ENCODE peak calls at places on chromosomes 6 and 20, in five cellular contexts. U is pancreas; X is A673; N is naive thymus-derived CD4-positive, alpha-beta T cell; E is GM23338. G is an unnamed sample.

GRCh38 chr6:160973856-160974255 is 17.7 kb upstream of the MAP3K4 start:
- DNase-seq in U (no peak), X (no peak), N (no peak), E (no peak), G (no peak)

GRCh38 chr20:36684747-36685146 is 38.8 kb upstream of the SLA2 start:
- DNase-seq in U (no peak), X (no peak), N (no peak), E (no peak), G (no peak)

GRCh38 chr6:123380257-123380656 is 256.5 kb downstream of the TRDN start:
- DNase-seq in U (no peak), X (peak; percentile 94), N (no peak), E (peak; percentile 68), G (peak; percentile 20)

GRCh38 chr6:169647637-169648036 is 54.2 kb downstream of the WDR27 start:
- DNase-seq in U (no peak), X (no peak), N (no peak), E (no peak), G (no peak)

GRCh38 chr6:111994791-111995190 is 59.1 kb upstream of the CCN6 start:
- DNase-seq in U (no peak), X (no peak), N (no peak), E (no peak), G (no peak)

GRCh38 chr20:35947489-35947888 is 6.8 kb downstream of the SCAND1 start:
- DNase-seq in U (no peak), X (peak; percentile 55), N (peak; percentile 16), E (peak; percentile 86), G (no peak)

GRCh38 chr6:134041093-134041492 is 11.3 kb downstream of the SLC2A12 start:
- DNase-seq in U (no peak), X (peak; percentile 16), N (no peak), E (no peak), G (no peak)

GRCh38 chr20:62642666-62643520 is 590 bp downstream of the SLCO4A1 start:
- DNase-seq in U (peak; percentile 57), X (peak; percentile 53), N (peak; percentile 60), E (peak; percentile 61), G (no peak)

GRCh38 chr6:127177929-127178231 is 59.4 kb downstream of the RSPO3 start:
- DNase-seq in U (no peak), X (no peak), N (no peak), E (no peak), G (no peak)

GRCh38 chr6:89589297-89590074 is 49.1 kb downstream of the LYRM2 start:
- DNase-seq in U (no peak), X (no peak), N (no peak), E (peak; percentile 63), G (no peak)

GRCh38 chr6:125154184-125155135 is 887 bp downstream of the TPD52L1 start:
- DNase-seq in U (peak; percentile 68), X (peak; percentile 26), N (no peak), E (peak; percentile 69), G (peak; percentile 16)

GRCh38 chr6:82118150-82118562 is 129.4 kb downstream of the IBTK start:
- DNase-seq in U (no peak), X (peak; percentile 37), N (no peak), E (no peak), G (no peak)

GRCh38 chr6:73461537-73462350 is at the start of gene MTO1:
- DNase-seq in U (peak; percentile 88), X (peak; percentile 95), N (peak; percentile 86), E (peak; percentile 90), G (no peak)

GRCh38 chr20:33576432-33576883 is 85.7 kb upstream of the C20orf144 start:
- DNase-seq in U (no peak), X (no peak), N (no peak), E (peak; percentile 28), G (no peak)

GRCh38 chr6:156955494-156956183 is 178.5 kb downstream of the ARID1B start:
- DNase-seq in U (peak; percentile 37), X (no peak), N (no peak), E (no peak), G (no peak)

GRCh38 chr6:43493833-43494232 is 16.3 kb downstream of the LRRC73 start:
- DNase-seq in U (no peak), X (no peak), N (no peak), E (no peak), G (no peak)

GRCh38 chr6:37517411-37517812 is 17.7 kb upstream of the CCDC167 start:
- DNase-seq in U (no peak), X (no peak), N (peak; percentile 89), E (no peak), G (no peak)

GRCh38 chr6:21003780-21004541 is 469.7 kb downstream of the CDKAL1 start:
- DNase-seq in U (no peak), X (peak; percentile 36), N (no peak), E (peak; percentile 9), G (no peak)

GRCh38 chr20:2942439-2942838 is 69.2 kb downstream of the PTPRA start:
- DNase-seq in U (no peak), X (no peak), N (no peak), E (no peak), G (no peak)

GRCh38 chr6:19204445-19204844 is 632.7 kb upstream of the ID4 start:
- DNase-seq in U (no peak), X (no peak), N (no peak), E (peak; percentile 20), G (no peak)

GRCh38 chr6:137452331-137452894 is 41.8 kb downstream of the OLIG3 start:
- DNase-seq in U (no peak), X (no peak), N (no peak), E (no peak), G (no peak)

GRCh38 chr6:128482642-128483041 is 37.8 kb downstream of the PTPRK start:
- DNase-seq in U (no peak), X (no peak), N (no peak), E (peak; percentile 36), G (no peak)

GRCh38 chr6:155861821-155862220 is 406.2 kb upstream of the NOX3 start:
- DNase-seq in U (no peak), X (peak; percentile 16), N (no peak), E (no peak), G (no peak)

GRCh38 chr6:149979293-149979692 is 15.6 kb downstream of the ULBP1 start:
- DNase-seq in U (no peak), X (no peak), N (no peak), E (no peak), G (no peak)
- H3K27me3 ChIP-seq in U (peaks cover 9% of the 10 kb centered on the region), X (peaks cover 84% of the 10 kb centered on the region), N (peaks cover 8% of the 10 kb centered on the region), E (peaks cover 79% of the 10 kb centered on the region), G (peaks cover 60% of the 10 kb centered on the region)

DNA sequence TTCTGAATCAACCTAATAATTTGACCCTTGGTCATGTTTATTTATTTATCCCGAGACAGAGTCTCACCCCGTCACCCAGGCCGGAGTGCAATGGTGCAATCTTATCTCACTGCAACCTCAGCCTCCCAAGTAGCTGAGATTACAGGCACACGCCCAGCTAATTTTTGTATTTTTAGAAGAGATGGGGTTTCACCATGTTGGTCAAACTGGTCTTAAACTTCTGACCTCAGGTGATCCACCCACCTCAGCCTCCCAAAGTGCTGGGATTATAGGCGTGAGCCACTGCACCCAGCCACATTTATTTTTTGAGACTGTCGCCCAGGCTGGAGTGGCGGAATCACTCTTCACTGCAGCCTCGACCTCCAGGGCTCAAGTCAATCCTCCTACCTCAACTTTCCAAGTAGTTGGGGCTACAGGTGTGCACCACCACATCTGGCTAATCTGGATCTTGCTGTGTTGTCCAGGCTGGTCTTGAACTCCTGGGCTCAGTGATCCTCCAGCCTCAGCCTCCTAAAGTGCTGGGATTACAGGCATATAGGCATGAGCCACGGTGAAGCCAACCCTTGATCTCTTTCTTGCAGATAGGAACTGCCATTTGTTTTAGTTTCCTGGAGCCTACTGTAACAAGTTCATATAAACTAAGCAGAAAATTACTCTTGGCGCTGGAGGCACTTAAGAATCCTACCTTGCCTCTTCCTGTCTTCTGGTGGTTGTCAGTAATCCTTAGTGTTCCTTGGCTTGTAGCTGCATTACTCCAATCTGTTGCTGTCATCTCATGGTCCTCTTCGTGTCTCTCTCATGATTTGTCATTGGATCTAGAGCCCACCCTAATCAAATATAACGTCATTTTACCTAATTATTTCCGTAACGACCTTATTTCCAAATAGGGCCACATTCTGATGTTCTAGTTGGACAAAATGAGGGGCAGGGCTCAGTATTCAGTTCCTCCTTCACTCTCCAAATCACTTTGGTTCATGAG is 2.3 kb downstream of the RPS18 start:
- DNase-seq in U (no peak), X (no peak), N (no peak), E (no peak), G (no peak)
- H3K4me1 ChIP-seq in U (peaks cover 22% of the 10 kb centered on the region), X (peaks cover 40% of the 10 kb centered on the region), N (peaks cover 59% of the 10 kb centered on the region), E (peaks cover 50% of the 10 kb centered on the region), G (no peaks in the 10 kb centered on the region)

GRCh38 chr6:352896-353470 is 38.6 kb upstream of the IRF4 start:
- DNase-seq in U (no peak), X (no peak), N (no peak), E (no peak), G (no peak)
- H3K27ac ChIP-seq in U (no peak overlapping the region), X (no peak overlapping the region), N (no peak overlapping the region), E (no peak overlapping the region), G (no peak overlapping the region)

DNA sequence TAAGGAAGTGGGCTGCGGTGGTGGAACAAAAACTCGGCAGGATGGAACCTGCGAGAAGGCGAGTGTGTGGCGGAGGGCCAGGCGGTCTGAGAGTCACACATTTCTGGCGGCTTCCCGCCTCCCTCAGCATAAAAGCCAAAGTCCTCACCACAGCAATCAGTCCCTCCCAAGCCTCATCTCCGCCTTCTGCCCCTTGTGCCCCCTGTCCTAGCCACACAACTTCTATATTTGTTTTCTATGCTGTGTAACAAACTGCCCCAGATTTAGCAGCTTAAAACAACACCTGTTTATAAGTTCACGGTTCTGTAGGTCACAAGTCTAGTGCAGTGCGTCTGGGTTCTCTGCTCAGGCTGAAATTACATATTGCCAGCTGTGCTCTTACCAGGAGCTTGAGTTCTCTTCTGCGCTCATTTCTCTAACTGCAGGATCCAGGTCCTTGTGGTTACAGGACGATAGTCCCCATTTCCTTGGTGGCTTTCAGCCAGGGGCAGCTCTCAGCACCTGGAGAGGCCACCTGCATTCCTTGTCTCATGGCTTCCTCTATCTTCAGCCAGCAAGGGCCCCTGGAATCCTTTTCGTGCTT is 11.7 kb upstream of the SPO11 start:
- DNase-seq in U (no peak), X (no peak), N (no peak), E (no peak), G (no peak)
- H3K27me3 ChIP-seq in U (no peaks in the 10 kb centered on the region), X (peaks cover 27% of the 10 kb centered on the region), N (peaks cover 6% of the 10 kb centered on the region), E (no peaks in the 10 kb centered on the region), G (no peaks in the 10 kb centered on the region)

DNA sequence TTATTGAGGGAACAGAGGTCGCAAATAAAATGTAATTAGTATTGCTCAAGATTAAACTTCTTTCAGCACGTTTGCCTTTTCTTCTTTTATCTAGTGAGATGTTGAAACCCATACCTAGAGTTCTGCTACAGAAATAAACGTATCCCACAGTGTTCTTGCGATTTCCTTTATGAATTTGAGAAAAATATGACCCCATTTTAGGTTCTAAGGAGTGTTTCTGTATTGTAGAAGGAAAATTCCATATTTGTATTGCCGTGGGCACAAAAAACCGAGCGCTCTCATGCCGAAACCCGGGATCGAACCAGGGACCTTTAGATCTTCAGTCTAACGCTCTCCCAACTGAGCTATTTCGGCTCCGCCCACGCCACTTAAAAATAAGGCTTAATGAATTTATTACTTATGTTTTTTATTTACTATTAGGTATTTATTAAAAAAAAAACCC is 23.7 kb downstream of the ZNF311 start:
- DNase-seq in U (peak; percentile 82), X (peak; percentile 84), N (peak; percentile 71), E (peak; percentile 77), G (no peak)
- H3K4me1 ChIP-seq in U (no peaks in the 10 kb centered on the region), X (peaks cover 34% of the 10 kb centered on the region), N (peaks cover 20% of the 10 kb centered on the region), E (peaks cover 26% of the 10 kb centered on the region), G (peaks cover 2% of the 10 kb centered on the region)

GRCh38 chr6:3571206-3571815 is 114.5 kb upstream of the SLC22A23 start:
- DNase-seq in U (no peak), X (no peak), N (no peak), E (no peak), G (no peak)
- H3K27ac ChIP-seq in U (no peak overlapping the region), X (no peak overlapping the region), N (no peak overlapping the region), E (no peak overlapping the region), G (no peak overlapping the region)